ENCODE peak calls at places on chromosomes 3 and 15, in eight cellular contexts. Z, Y, V, A, U, C, L and S are unnamed samples.

GRCh38 chr3:62928256-62928655 is 53.0 kb upstream of the CADPS start:
- DNase-seq in Z (no peak), Y (no peak), V (no peak), A (no peak), U (no peak), C (no peak), L (no peak), S (no peak)

GRCh38 chr15:48415036-48415886 is 84.0 kb downstream of the DUT start:
- DNase-seq in Z (no peak), Y (no peak), V (no peak), A (no peak), U (no peak), C (no peak), L (no peak), S (no peak)

GRCh38 chr15:29631076-29632070 is 190.9 kb downstream of the TJP1 start:
- DNase-seq in Z (peak; percentile 11), Y (no peak), V (no peak), A (no peak), U (no peak), C (no peak), L (no peak), S (no peak)

GRCh38 chr3:115194461-115194860 is 47.4 kb upstream of the ZBTB20 start:
- DNase-seq in Z (no peak), Y (no peak), V (no peak), A (no peak), U (no peak), C (no peak), L (no peak), S (no peak)

GRCh38 chr3:183560607-183561006 is 5.1 kb upstream of the KLHL6 start:
- DNase-seq in Z (no peak), Y (no peak), V (no peak), A (peak; percentile 84), U (no peak), C (no peak), L (no peak), S (peak; percentile 31)

GRCh38 chr3:154349223-154349622 is 24.9 kb upstream of the DHX36 start:
- DNase-seq in Z (no peak), Y (no peak), V (no peak), A (no peak), U (no peak), C (no peak), L (no peak), S (no peak)

GRCh38 chr3:43960448-43960840 is 269.7 kb downstream of the ABHD5 start:
- DNase-seq in Z (no peak), Y (no peak), V (no peak), A (peak; percentile 64), U (no peak), C (no peak), L (no peak), S (no peak)

GRCh38 chr3:56125358-56126005 is 342.8 kb downstream of the ERC2 start:
- DNase-seq in Z (no peak), Y (peak; percentile 20), V (peak; percentile 28), A (no peak), U (no peak), C (no peak), L (no peak), S (no peak)

GRCh38 chr3:184874709-184875644 is 63.0 kb downstream of the VPS8 start:
- DNase-seq in Z (no peak), Y (no peak), V (no peak), A (peak; percentile 82), U (no peak), C (no peak), L (no peak), S (no peak)

GRCh38 chr15:95923797-95924196 is 406.7 kb upstream of the NR2F2 start:
- DNase-seq in Z (no peak), Y (no peak), V (no peak), A (no peak), U (no peak), C (no peak), L (no peak), S (no peak)

GRCh38 chr3:42674151-42674550 is 11.2 kb upstream of the KLHL40 start:
- DNase-seq in Z (no peak), Y (no peak), V (no peak), A (no peak), U (no peak), C (no peak), L (no peak), S (no peak)

GRCh38 chr3:55143336-55143735 is 215.5 kb upstream of the LRTM1 start:
- DNase-seq in Z (no peak), Y (no peak), V (no peak), A (no peak), U (no peak), C (no peak), L (no peak), S (no peak)

GRCh38 chr3:69740103-69741021 is 1.1 kb downstream of the MITF start:
- DNase-seq in Z (no peak), Y (no peak), V (peak; percentile 57), A (no peak), U (peak; percentile 28), C (peak; percentile 63), L (peak; percentile 59), S (no peak)

GRCh38 chr3:33882296-33882695 is 83.9 kb downstream of the PDCD6IP start:
- DNase-seq in Z (no peak), Y (no peak), V (no peak), A (no peak), U (no peak), C (no peak), L (no peak), S (no peak)

GRCh38 chr15:59251001-59251845 is 44.6 kb downstream of the LDHAL6B start:
- DNase-seq in Z (no peak), Y (no peak), V (no peak), A (peak; percentile 86), U (no peak), C (no peak), L (no peak), S (no peak)

GRCh38 chr3:85821130-85821756 is 862.5 kb downstream of the CADM2 start:
- DNase-seq in Z (peak; percentile 1), Y (no peak), V (no peak), A (peak; percentile 73), U (no peak), C (no peak), L (no peak), S (no peak)

GRCh38 chr3:131912255-131912654 is 122.6 kb downstream of the CPNE4 start:
- DNase-seq in Z (no peak), Y (no peak), V (no peak), A (no peak), U (no peak), C (no peak), L (no peak), S (no peak)

GRCh38 chr3:151871639-151872468 is 1.6 kb upstream of the SUCNR1 start:
- DNase-seq in Z (no peak), Y (no peak), V (no peak), A (peak; percentile 70), U (no peak), C (no peak), L (no peak), S (no peak)

GRCh38 chr3:71111784-71112440 is 471.6 kb downstream of the FOXP1 start:
- DNase-seq in Z (peak; percentile 53), Y (no peak), V (no peak), A (no peak), U (no peak), C (no peak), L (peak; percentile 56), S (no peak)

GRCh38 chr3:71109977-71110285 is 473.6 kb downstream of the FOXP1 start:
- DNase-seq in Z (no peak), Y (no peak), V (no peak), A (no peak), U (no peak), C (no peak), L (no peak), S (no peak)

GRCh38 chr3:71110531-71111222 is 472.9 kb downstream of the FOXP1 start:
- DNase-seq in Z (no peak), Y (no peak), V (no peak), A (no peak), U (no peak), C (no peak), L (peak; percentile 37), S (no peak)

GRCh38 chr3:71107926-71108325 is 475.6 kb downstream of the FOXP1 start:
- DNase-seq in Z (no peak), Y (no peak), V (no peak), A (no peak), U (no peak), C (no peak), L (no peak), S (no peak)

GRCh38 chr3:71109241-71109976 is 474.1 kb downstream of the FOXP1 start:
- DNase-seq in Z (peak; percentile 69), Y (no peak), V (no peak), A (no peak), U (no peak), C (no peak), L (no peak), S (no peak)
- H3K27ac ChIP-seq in Z (peak overlapping the region; percentile 91), Y (peak overlapping the region; percentile 90), V (peak overlapping the region; percentile 59), A (no peak overlapping the region), U (no peak overlapping the region), C (no peak overlapping the region), L (peak overlapping the region; percentile 33), S (no peak overlapping the region)

GRCh38 chr3:5194341-5194740 is 6.8 kb downstream of the EDEM1 start:
- DNase-seq in Z (no peak), Y (no peak), V (no peak), A (no peak), U (no peak), C (no peak), L (no peak), S (no peak)
- H3K4me3 ChIP-seq in Z (no peak overlapping the region), Y (no peak overlapping the region), V (no peak overlapping the region), A (no peak overlapping the region), U (no peak overlapping the region), C (no peak overlapping the region), L (no peak overlapping the region), S (no peak overlapping the region)

DNA sequence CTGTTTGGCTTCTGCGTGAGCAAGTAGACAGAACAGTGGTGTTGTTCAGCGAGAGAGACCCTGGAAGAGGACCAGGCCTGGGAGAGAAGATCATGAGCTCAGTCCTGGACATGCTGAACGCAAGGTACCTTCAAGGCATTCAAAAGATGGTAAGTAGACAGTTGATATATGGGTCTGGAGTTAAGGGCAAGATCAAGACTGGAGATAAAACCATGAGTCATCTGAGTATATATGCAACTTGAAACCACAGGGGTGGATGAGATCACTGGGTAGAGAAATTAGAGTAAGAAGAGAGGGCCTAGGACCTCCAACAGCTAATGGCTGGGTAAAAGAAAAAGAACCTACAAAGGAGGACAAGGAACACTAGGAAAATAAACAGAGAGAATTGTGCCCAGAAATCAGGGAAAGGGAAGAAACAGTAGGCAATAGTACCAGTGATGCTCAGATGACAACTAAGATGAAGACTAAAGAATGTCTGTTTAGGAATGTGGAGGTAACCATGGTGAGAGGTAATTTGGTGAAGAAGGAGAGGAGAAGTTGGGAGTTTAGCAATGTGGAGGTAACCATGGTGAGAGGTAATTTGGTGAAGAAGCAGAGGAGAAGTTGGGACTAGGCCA is 343.2 kb upstream of the ADAMTS9 start:
- DNase-seq in Z (peak; percentile 48), Y (no peak), V (no peak), A (no peak), U (no peak), C (no peak), L (no peak), S (no peak)
- H3K27ac ChIP-seq in Z (no peak overlapping the region), Y (no peak overlapping the region), V (no peak overlapping the region), A (no peak overlapping the region), U (no peak overlapping the region), C (no peak overlapping the region), L (no peak overlapping the region), S (no peak overlapping the region)

DNA sequence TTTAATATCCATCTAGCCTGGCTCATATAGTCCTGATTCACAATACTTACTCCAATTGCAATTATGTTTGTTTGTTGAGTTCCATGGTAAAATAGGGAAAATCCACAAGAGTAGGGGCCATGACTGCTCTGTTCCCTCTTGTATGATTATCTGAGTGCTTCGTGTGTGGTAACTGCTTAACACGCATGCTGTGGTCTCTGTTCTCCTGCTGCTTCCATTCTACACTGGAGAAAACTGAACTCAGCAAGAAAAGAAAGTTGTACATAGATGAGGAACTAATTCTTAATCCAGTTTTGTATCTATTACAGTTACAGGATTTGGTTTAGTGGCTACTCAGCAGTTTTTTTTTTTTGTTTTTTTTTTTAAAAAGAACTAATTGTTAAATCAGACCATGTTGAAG is 223.0 kb upstream of the SATB1 start:
- DNase-seq in Z (no peak), Y (no peak), V (no peak), A (no peak), U (no peak), C (no peak), L (no peak), S (no peak)
- H3K4me3 ChIP-seq in Z (no peak overlapping the region), Y (no peak overlapping the region), V (no peak overlapping the region), A (no peak overlapping the region), U (no peak overlapping the region), C (no peak overlapping the region), L (no peak overlapping the region), S (no peak overlapping the region)